ENCODE peak calls at places on chromosome 15, in seven cellular contexts. M is mesendoderm, C is mesenchymal stem cell, X is H1, H is H9, A is neuronal stem cell, Q is IMR-90. T is an unnamed sample.

GRCh38 chr15:95770191-95770590 is 560.3 kb upstream of the NR2F2 start:
- DNase-seq in M (peak), C (no peak), X (no peak), H (no peak), A (no peak), Q (peak), T (peak)

GRCh38 chr15:63595066-63595465 is 2.1 kb upstream of the FBXL22 start:
- DNase-seq in M (no peak), C (no peak), X (no peak), H (no peak), A (no peak), Q (no peak), T (peak)

GRCh38 chr15:67186226-67186649 is 68.2 kb downstream of the AAGAB start:
- DNase-seq in M (no peak), C (no peak), X (no peak), H (no peak), A (no peak), Q (no peak), T (no peak)

GRCh38 chr15:62482715-62483429 is 317.8 kb upstream of the C2CD4B start:
- DNase-seq in M (peak), C (peak), X (peak), H (peak), A (peak), Q (peak), T (peak)

GRCh38 chr15:76936671-76937070 is 5.1 kb downstream of the RCN2 start:
- DNase-seq in M (no peak), C (no peak), X (no peak), H (no peak), A (no peak), Q (no peak), T (no peak)

GRCh38 chr15:69098688-69099087 is 61.7 kb upstream of the GLCE start:
- DNase-seq in M (no peak), C (no peak), X (no peak), H (no peak), A (no peak), Q (no peak), T (no peak)

GRCh38 chr15:29129903-29130302 is 139.7 kb downstream of the NSMCE3 start:
- DNase-seq in M (peak), C (no peak), X (no peak), H (no peak), A (no peak), Q (no peak), T (no peak)

GRCh38 chr15:29570931-29571727 is 251.1 kb downstream of the TJP1 start:
- DNase-seq in M (peak), C (peak), X (no peak), H (peak), A (peak), Q (no peak), T (peak)

GRCh38 chr15:33871911-33872760 is 96.2 kb upstream of the CHRM5 start:
- DNase-seq in M (no peak), C (peak), X (no peak), H (no peak), A (no peak), Q (peak), T (peak)

GRCh38 chr15:33569036-33569435 is 258.3 kb downstream of the RYR3 start:
- DNase-seq in M (no peak), C (no peak), X (no peak), H (no peak), A (no peak), Q (no peak), T (no peak)

GRCh38 chr15:59918994-59919951 is 84.8 kb upstream of the FOXB1 start:
- DNase-seq in M (no peak), C (no peak), X (no peak), H (no peak), A (no peak), Q (peak), T (peak)

GRCh38 chr15:93451822-93452221 is 362.8 kb upstream of the RGMA start:
- DNase-seq in M (no peak), C (no peak), X (no peak), H (no peak), A (no peak), Q (no peak), T (peak)

GRCh38 chr15:61122624-61123375 is 106.3 kb downstream of the RORA start:
- DNase-seq in M (no peak), C (no peak), X (no peak), H (no peak), A (no peak), Q (no peak), T (no peak)

GRCh38 chr15:73936181-73936580 is 9.9 kb downstream of the LOXL1 start:
- DNase-seq in M (no peak), C (peak), X (no peak), H (no peak), A (no peak), Q (peak), T (no peak)
- H4K8ac ChIP-seq in M (no peak), C (peak), X (peak), H (no peak), A (no peak), Q (no peak), T (no peak)

GRCh38 chr15:74851960-74852359 is 9.0 kb upstream of the ULK3 start:
- DNase-seq in M (no peak), C (no peak), X (no peak), H (no peak), A (no peak), Q (no peak), T (no peak)
- H3K4ac ChIP-seq in M (no peak), C (no peak), X (no peak), H (no peak), A (no peak), Q (no peak), T (no peak)

GRCh38 chr15:84764585-84764984 is 16.2 kb downstream of the ZNF592 start:
- DNase-seq in M (no peak), C (no peak), X (no peak), H (no peak), A (no peak), Q (no peak), T (no peak)

GRCh38 chr15:84759018-84759417 is 10.6 kb downstream of the ZNF592 start:
- DNase-seq in M (no peak), C (no peak), X (no peak), H (no peak), A (no peak), Q (no peak), T (no peak)

GRCh38 chr15:84762840-84763572 is 14.6 kb downstream of the ZNF592 start:
- DNase-seq in M (no peak), C (no peak), X (no peak), H (no peak), A (no peak), Q (no peak), T (no peak)

GRCh38 chr15:84760219-84760618 is 11.8 kb downstream of the ZNF592 start:
- DNase-seq in M (no peak), C (no peak), X (no peak), H (no peak), A (no peak), Q (no peak), T (no peak)

DNA sequence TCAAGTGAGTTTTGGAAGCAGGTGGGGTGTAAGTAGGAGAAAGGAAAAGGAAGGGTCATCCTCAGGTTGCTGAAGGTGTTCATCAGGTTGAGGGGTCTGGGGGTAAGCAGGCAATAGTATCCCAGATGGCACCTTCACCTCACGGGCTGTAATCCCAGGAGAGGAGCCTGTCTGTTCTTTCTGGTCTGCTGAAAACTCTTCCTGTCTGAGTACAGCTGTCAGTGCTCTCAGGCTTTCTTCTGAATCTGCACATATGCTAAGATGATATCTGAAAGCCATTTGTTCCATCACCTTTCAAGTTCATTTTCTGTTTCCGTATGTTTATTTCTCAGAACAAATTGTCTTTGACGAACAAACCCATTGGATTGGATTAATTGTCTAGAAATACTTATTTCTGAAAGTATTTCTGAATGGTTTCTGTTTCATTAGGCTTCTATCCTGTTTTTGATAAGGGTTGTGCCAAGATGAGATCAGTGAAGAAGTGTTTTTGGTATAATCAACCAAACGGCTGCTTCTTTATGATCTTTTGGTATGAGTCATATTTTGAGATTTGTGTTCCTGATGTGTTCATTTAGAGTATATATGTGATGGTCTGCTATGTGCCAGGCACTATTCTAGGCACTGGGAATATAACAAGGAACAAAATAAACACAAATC is 13.3 kb downstream of the ZNF592 start:
- DNase-seq in M (no peak), C (no peak), X (no peak), H (no peak), A (no peak), Q (peak), T (no peak)
- H3K23ac ChIP-seq in M (no peak), C (no peak), X (no peak), H (no peak), A (no peak), Q (peak), T (no peak)

GRCh38 chr15:41777421-41777973 is 3.2 kb downstream of the MAPKBP1 start:
- DNase-seq in M (no peak), C (no peak), X (no peak), H (no peak), A (no peak), Q (peak), T (no peak)

GRCh38 chr15:41780727-41781126 is 6.4 kb downstream of the MAPKBP1 start:
- DNase-seq in M (no peak), C (peak), X (no peak), H (no peak), A (no peak), Q (no peak), T (no peak)

GRCh38 chr15:41780266-41780665 is 6.0 kb downstream of the MAPKBP1 start:
- DNase-seq in M (no peak), C (peak), X (no peak), H (no peak), A (no peak), Q (peak), T (no peak)

GRCh38 chr15:41779662-41780157 is 5.4 kb downstream of the MAPKBP1 start:
- DNase-seq in M (no peak), C (peak), X (no peak), H (no peak), A (no peak), Q (no peak), T (no peak)

DNA sequence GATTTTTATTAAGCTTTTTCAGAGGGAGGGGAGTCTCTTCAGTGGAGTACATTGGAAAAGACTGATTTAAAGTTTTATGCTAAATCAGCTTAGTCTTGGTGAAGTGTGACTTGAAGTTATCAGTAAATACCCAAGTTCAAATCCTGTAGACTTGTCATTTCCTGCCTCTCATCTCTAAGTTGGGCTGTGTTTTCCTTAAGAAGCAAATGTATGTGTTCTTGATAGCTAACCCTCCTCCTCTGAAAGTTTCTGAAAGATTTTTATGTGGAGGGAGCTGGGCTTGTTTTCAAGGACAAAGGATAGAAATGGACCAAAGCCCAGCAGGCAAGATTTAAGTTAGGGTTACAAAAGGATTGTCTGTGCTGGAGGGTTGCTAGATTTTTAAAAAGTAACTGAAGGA is 4.2 kb downstream of the MAPKBP1 start:
- DNase-seq in M (no peak), C (no peak), X (no peak), H (no peak), A (no peak), Q (peak), T (no peak)
- H4K8ac ChIP-seq in M (no peak), C (no peak), X (no peak), H (no peak), A (no peak), Q (no peak), T (no peak)